ENCODE peak calls at places on chromosomes 5 and 9, in seven cellular contexts. F is endodermal cell, E is PC-3, T is A549, Z is HCT116, X is left ventricle myocardium inferior, S is heart left ventricle. K is an unnamed sample.

GRCh38 chr5:142816577-142816976 is 46.4 kb downstream of the ARHGAP26 start:
- DNase-seq in T (no peak), E (peak; percentile 20), X (peak; percentile 68), Z (no peak), F (no peak), S (peak; percentile 68), K (peak; percentile 64)

GRCh38 chr5:65126670-65127069 is 355.1 kb downstream of the ADAMTS6 start:
- DNase-seq in E (no peak), F (no peak), S (no peak), T (no peak), X (no peak), Z (no peak), K (no peak)

GRCh38 chr9:130212543-130213297 is 40.5 kb downstream of the NCS1 start:
- DNase-seq in X (no peak), E (no peak), T (no peak), F (peak; percentile 49), S (no peak), Z (no peak), K (no peak)

GRCh38 chr9:100411472-100412270 is 15.3 kb upstream of the MSANTD3 start:
- DNase-seq in F (peak; percentile 96), T (peak; percentile 99), X (peak; percentile 87), Z (no peak), E (peak; percentile 83), S (peak; percentile 88), K (peak; percentile 89)

GRCh38 chr9:91844170-91844569 is 105.9 kb downstream of the ROR2 start:
- DNase-seq in F (peak; percentile 50), Z (no peak), T (no peak), X (peak; percentile 27), S (peak; percentile 25), E (no peak), K (no peak)

GRCh38 chr9:73148447-73148937 is 3.2 kb upstream of the ANXA1 start:
- DNase-seq in T (no peak), Z (no peak), E (peak; percentile 38), S (no peak), F (no peak), X (no peak), K (no peak)

GRCh38 chr5:144139586-144139985 is 30.9 kb downstream of the YIPF5 start:
- DNase-seq in Z (no peak), E (no peak), T (no peak), X (no peak), F (no peak), S (no peak), K (peak; percentile 31)

GRCh38 chr5:85814596-85814995 is 803.1 kb upstream of the COX7C start:
- DNase-seq in E (no peak), Z (no peak), S (no peak), F (peak; percentile 66), T (no peak), X (no peak), K (no peak)

GRCh38 chr5:117943120-117943519 is 1045.2 kb downstream of the DTWD2 start:
- DNase-seq in X (no peak), F (no peak), E (no peak), Z (no peak), S (no peak), T (no peak), K (no peak)

GRCh38 chr5:171474106-171474878 is 54.8 kb downstream of the FGF18 start:
- DNase-seq in X (no peak), Z (no peak), T (no peak), F (no peak), S (no peak), E (no peak), K (no peak)

GRCh38 chr5:81854915-81855314 is 104.0 kb upstream of the SSBP2 start:
- DNase-seq in T (no peak), X (no peak), F (no peak), Z (no peak), E (no peak), S (no peak), K (no peak)

GRCh38 chr9:7146582-7146981 is 388.8 kb downstream of the KDM4C start:
- DNase-seq in F (peak; percentile 59), S (no peak), E (peak; percentile 61), T (no peak), Z (no peak), X (no peak), K (peak; percentile 7)

GRCh38 chr5:58381566-58381965 is 78.3 kb downstream of the PLK2 start:
- DNase-seq in Z (no peak), T (no peak), X (no peak), S (no peak), F (no peak), E (no peak), K (no peak)

GRCh38 chr5:181134259-181134658 is 3.3 kb upstream of the OR2V1 start:
- DNase-seq in T (no peak), E (no peak), Z (no peak), F (no peak), S (no peak), X (no peak), K (no peak)

GRCh38 chr5:132254321-132254977 is 3.0 kb upstream of the PDLIM4 start:
- DNase-seq in Z (no peak), F (peak; percentile 34), E (no peak), T (no peak), S (peak; percentile 56), X (peak; percentile 64), K (no peak)

GRCh38 chr9:11199335-11199734 is 586.5 kb upstream of the PTPRD start:
- DNase-seq in S (no peak), Z (no peak), F (peak; percentile 71), T (no peak), X (no peak), E (no peak), K (no peak)

GRCh38 chr9:85523202-85523601 is 218.6 kb downstream of the AGTPBP1 start:
- DNase-seq in S (no peak), X (no peak), F (no peak), Z (no peak), T (no peak), E (no peak), K (no peak)

GRCh38 chr5:117652001-117652639 is 1077.5 kb upstream of the SEMA6A start:
- DNase-seq in X (no peak), Z (no peak), T (no peak), E (no peak), F (no peak), S (no peak), K (no peak)

GRCh38 chr9:130054428-130054786 is 701 bp downstream of the GPR107 start:
- DNase-seq in T (no peak), X (no peak), F (no peak), Z (no peak), S (no peak), E (no peak), K (no peak)

GRCh38 chr5:78958672-78959410 is 26.3 kb downstream of the ARSB start:
- DNase-seq in X (no peak), F (no peak), T (no peak), Z (no peak), E (no peak), S (no peak), K (no peak)

GRCh38 chr9:135951889-135952663 is 9.1 kb downstream of the UBAC1 start:
- DNase-seq in T (no peak), S (no peak), X (no peak), E (peak; percentile 85), Z (peak; percentile 56), F (no peak), K (peak; percentile 48)

GRCh38 chr5:164672931-164673694 is 1167.7 kb downstream of the MAT2B start:
- DNase-seq in E (peak; percentile 13), F (no peak), Z (no peak), T (no peak), S (no peak), X (no peak), K (no peak)

GRCh38 chr9:10479172-10479571 is 133.6 kb downstream of the PTPRD start:
- DNase-seq in T (no peak), F (no peak), E (peak; percentile 17), X (no peak), S (no peak), Z (no peak), K (peak; percentile 16)

GRCh38 chr9:108512426-108513173 is 343.2 kb downstream of the ACTL7B start:
- DNase-seq in T (no peak), E (no peak), Z (no peak), F (peak; percentile 65), S (no peak), X (no peak), K (no peak)
- TF ChIP-seq CTCF in T (no peak), E (no peak), Z (peak; percentile 8), F (peak; percentile 56), S (no peak), X (no peak), K (peak; percentile 10)

GRCh38 chr5:107402881-107403280 is 267.9 kb downstream of the EFNA5 start:
- DNase-seq in F (no peak), S (peak; percentile 14), X (no peak), E (no peak), Z (no peak), T (no peak), K (no peak)
- H3K27ac ChIP-seq in F (peak overlapping the region; percentile 50), S (peak overlapping the region; percentile 33), X (peak overlapping the region; percentile 34), E (no peak overlapping the region), Z (no peak overlapping the region), T (peak overlapping the region; percentile 16), K (no peak overlapping the region)

GRCh38 chr5:12522116-12522515 is 617.9 kb upstream of the CTNND2 start:
- DNase-seq in E (peak; percentile 87), Z (no peak), T (no peak), F (no peak), S (no peak), X (no peak), K (no peak)

GRCh38 chr5:12526113-12526512 is 621.9 kb upstream of the CTNND2 start:
- DNase-seq in Z (no peak), T (no peak), E (no peak), X (no peak), F (no peak), S (no peak), K (no peak)
- H3K4me3 ChIP-seq in Z (no peak overlapping the region), T (no peak overlapping the region), E (no peak overlapping the region), X (no peak overlapping the region), F (no peak overlapping the region), S (no peak overlapping the region), K (no peak overlapping the region)

GRCh38 chr9:33471361-33471760 is 2.4 kb downstream of the NOL6 start:
- DNase-seq in X (no peak), S (no peak), F (no peak), Z (no peak), T (no peak), E (no peak), K (no peak)

GRCh38 chr9:33475357-33475756 is 1.6 kb upstream of the NOL6 start:
- DNase-seq in Z (no peak), T (no peak), F (no peak), E (no peak), X (no peak), S (no peak), K (no peak)

GRCh38 chr9:33473216-33473615 is 508 bp downstream of the NOL6 start:
- DNase-seq in T (no peak), E (no peak), Z (no peak), F (no peak), X (no peak), S (no peak), K (no peak)

GRCh38 chr9:33472171-33472920 is 1.4 kb downstream of the NOL6 start:
- DNase-seq in Z (no peak), T (no peak), X (no peak), S (no peak), E (no peak), F (no peak), K (no peak)

GRCh38 chr9:33473643-33474352 is at the start of gene NOL6:
- DNase-seq in S (peak; percentile 98), F (peak; percentile 99), T (peak; percentile 97), E (peak; percentile 98), Z (peak; percentile 99), X (peak; percentile 97), K (peak; percentile 99)
- TF ChIP-seq CTCF in S (no peak), F (no peak), T (no peak), E (no peak), Z (no peak), X (no peak), K (no peak)